ENCODE peak calls at places on chromosomes 6 and 20, in ten cellular contexts. J is endothelial cell of umbilical vein, G is body of pancreas, S is tibial nerve, A is IMR-90, K is A549, F is right lobe of liver, E is breast epithelium, C is prostate gland, P is vagina. I is an unnamed sample.

GRCh38 chr20:62606551-62607201 is 35.6 kb upstream of the SLCO4A1 start:
- DNase-seq in J (no peak), G (peak; percentile 57), S (peak; percentile 74), A (no peak), K (no peak), F (no peak), E (no peak), C (no peak), P (no peak), I (peak; percentile 28)

GRCh38 chr6:33425668-33426577 is 6.1 kb downstream of the SYNGAP1 start:
- DNase-seq in J (peak; percentile 85), G (peak; percentile 87), S (peak; percentile 65), A (peak; percentile 75), K (peak; percentile 90), F (peak; percentile 84), E (peak; percentile 86), C (peak; percentile 85), P (peak; percentile 94), I (peak; percentile 91)

GRCh38 chr6:7241709-7242645 is 71.0 kb downstream of the SSR1 start:
- DNase-seq in J (no peak), G (peak; percentile 85), S (no peak), A (peak; percentile 48), K (no peak), F (peak; percentile 87), E (no peak), C (no peak), P (no peak), I (peak; percentile 57)

GRCh38 chr20:61118429-61119224 is 133.4 kb upstream of the CDH4 start:
- DNase-seq in J (no peak), G (no peak), S (no peak), A (peak; percentile 85), K (peak; percentile 90), F (no peak), E (no peak), C (no peak), P (no peak), I (no peak)

GRCh38 chr6:79277109-79277508 is 42.6 kb upstream of the HMGN3 start:
- DNase-seq in J (peak; percentile 27), G (no peak), S (no peak), A (peak; percentile 1), K (no peak), F (no peak), E (no peak), C (no peak), P (no peak), I (no peak)

GRCh38 chr6:35065870-35066269 is 75.3 kb downstream of the TCP11 start:
- DNase-seq in J (no peak), G (peak; percentile 34), S (no peak), A (no peak), K (no peak), F (no peak), E (no peak), C (no peak), P (no peak), I (no peak)

GRCh38 chr6:35096129-35096852 is 44.8 kb downstream of the TCP11 start:
- DNase-seq in J (peak; percentile 84), G (no peak), S (no peak), A (peak; percentile 81), K (peak; percentile 32), F (no peak), E (no peak), C (no peak), P (no peak), I (no peak)

GRCh38 chr6:163356324-163356723 is 58.2 kb upstream of the QKI start:
- DNase-seq in J (peak; percentile 79), G (peak; percentile 65), S (peak; percentile 47), A (peak; percentile 71), K (no peak), F (no peak), E (no peak), C (no peak), P (no peak), I (no peak)

GRCh38 chr20:41261790-41262717 is 55.5 kb downstream of the ZHX3 start:
- DNase-seq in J (no peak), G (no peak), S (no peak), A (peak; percentile 29), K (no peak), F (no peak), E (no peak), C (no peak), P (no peak), I (no peak)

GRCh38 chr20:63238491-63239126 is 2.9 kb downstream of the BIRC7 start:
- DNase-seq in J (no peak), G (no peak), S (no peak), A (no peak), K (peak; percentile 56), F (no peak), E (no peak), C (no peak), P (no peak), I (no peak)

GRCh38 chr6:137044366-137045220 is at the start of gene IL20RA:
- DNase-seq in J (no peak), G (peak; percentile 48), S (no peak), A (no peak), K (no peak), F (peak; percentile 48), E (peak; percentile 67), C (peak; percentile 33), P (no peak), I (peak; percentile 35)

GRCh38 chr20:35463455-35464300 is 8.3 kb downstream of the CEP250 start:
- DNase-seq in J (peak; percentile 79), G (peak; percentile 73), S (no peak), A (peak; percentile 71), K (peak; percentile 74), F (no peak), E (no peak), C (peak; percentile 61), P (no peak), I (peak; percentile 57)

GRCh38 chr6:5162401-5162800 is 77.3 kb downstream of the PPP1R3G start:
- DNase-seq in J (no peak), G (no peak), S (no peak), A (no peak), K (no peak), F (no peak), E (no peak), C (no peak), P (no peak), I (no peak)

GRCh38 chr20:45518282-45518681 is 2.9 kb upstream of the SPINT3 start:
- DNase-seq in J (no peak), G (no peak), S (no peak), A (no peak), K (no peak), F (no peak), E (no peak), C (peak; percentile 56), P (peak; percentile 56), I (no peak)

GRCh38 chr6:42338573-42339218 is 113.0 kb downstream of the TRERF1 start:
- DNase-seq in J (peak; percentile 84), G (no peak), S (no peak), A (peak; percentile 99), K (peak; percentile 82), F (no peak), E (no peak), C (no peak), P (no peak), I (no peak)

GRCh38 chr6:158818580-158819212 is 472 bp downstream of the EZR start:
- DNase-seq in J (peak; percentile 57), G (peak; percentile 76), S (no peak), A (peak; percentile 65), K (peak; percentile 63), F (peak; percentile 76), E (peak; percentile 70), C (peak; percentile 45), P (peak; percentile 88), I (peak; percentile 73)

GRCh38 chr6:14450133-14451040 is 332.8 kb downstream of the CD83 start:
- DNase-seq in J (no peak), G (no peak), S (no peak), A (peak; percentile 21), K (no peak), F (no peak), E (no peak), C (no peak), P (no peak), I (no peak)

GRCh38 chr6:134007077-134007476 is 45.3 kb downstream of the SLC2A12 start:
- DNase-seq in J (no peak), G (peak; percentile 83), S (no peak), A (no peak), K (no peak), F (peak; percentile 59), E (peak; percentile 58), C (peak; percentile 71), P (no peak), I (peak; percentile 68)

GRCh38 chr20:11249239-11249638 is 575.4 kb upstream of the JAG1 start:
- DNase-seq in J (no peak), G (no peak), S (no peak), A (no peak), K (no peak), F (no peak), E (no peak), C (no peak), P (no peak), I (no peak)
- TF ChIP-seq CTCF in J (no peak), G (no peak), S (no peak), A (no peak), K (no peak), F (no peak), E (no peak), C (no peak), P (no peak), I (no peak)

GRCh38 chr20:51953731-51954340 is 151.5 kb upstream of the SALL4 start:
- DNase-seq in J (no peak), G (no peak), S (no peak), A (no peak), K (no peak), F (no peak), E (no peak), C (no peak), P (no peak), I (no peak)
- TF ChIP-seq POLR2A in J (no peak), G (no peak), S (no peak), A (no peak), K (no peak), F (no peak), E (no peak), C (no peak), P (no peak), I (no peak)

GRCh38 chr20:34112600-34113061 is 588 bp upstream of the EIF2S2 start:
- DNase-seq in J (peak; percentile 76), G (peak; percentile 30), S (no peak), A (peak; percentile 31), K (peak; percentile 44), F (peak; percentile 47), E (no peak), C (peak; percentile 22), P (peak; percentile 92), I (peak; percentile 36)
- H3K4me1 ChIP-seq in J (peaks cover 23% of the 10 kb centered on the region), G (peaks cover 32% of the 10 kb centered on the region), S (peaks cover 15% of the 10 kb centered on the region), A (peaks cover 6% of the 10 kb centered on the region), K (peaks cover 30% of the 10 kb centered on the region), F (peaks cover 24% of the 10 kb centered on the region), E (no peaks in the 10 kb centered on the region), C (no peaks in the 10 kb centered on the region), P (peaks cover 36% of the 10 kb centered on the region), I (peaks cover 8% of the 10 kb centered on the region)

DNA sequence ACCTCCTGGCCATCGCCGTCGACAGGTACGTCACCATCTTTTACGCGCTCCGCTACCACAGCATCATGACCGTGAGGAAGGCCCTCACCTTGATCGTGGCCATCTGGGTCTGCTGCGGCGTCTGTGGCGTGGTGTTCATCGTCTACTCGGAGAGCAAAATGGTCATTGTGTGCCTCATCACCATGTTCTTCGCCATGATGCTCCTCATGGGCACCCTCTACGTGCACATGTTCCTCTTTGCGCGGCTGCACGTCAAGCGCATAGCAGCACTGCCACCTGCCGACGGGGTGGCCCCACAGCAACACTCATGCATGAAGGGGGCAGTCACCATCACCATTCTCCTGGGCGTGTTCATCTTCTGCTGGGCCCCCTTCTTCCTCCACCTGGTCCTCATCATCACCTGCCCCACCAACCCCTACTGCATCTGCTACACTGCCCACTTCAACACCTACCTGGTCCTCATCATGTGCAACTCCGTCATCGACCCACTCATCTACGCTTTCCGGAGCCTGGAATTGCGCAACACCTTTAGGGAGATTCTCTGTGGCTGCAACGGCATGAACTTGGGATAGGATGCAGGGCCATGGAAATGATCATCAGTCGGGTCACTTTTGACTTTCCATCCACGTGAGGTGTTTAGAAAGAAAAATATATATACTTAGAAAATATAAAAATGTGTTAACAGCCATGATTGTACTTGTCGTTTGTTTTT is 868 bp downstream of the MC3R start:
- DNase-seq in J (no peak), G (peak; percentile 9), S (no peak), A (no peak), K (peak; percentile 37), F (no peak), E (no peak), C (peak; percentile 12), P (no peak), I (peak; percentile 30)
- TF ChIP-seq CTCF in J (peak; percentile 30), G (peak; percentile 29), S (peak; percentile 22), A (peak; percentile 21), K (peak; percentile 23), F (peak; percentile 20), E (no peak), C (peak; percentile 18), P (peak; percentile 18), I (peak; percentile 48)

I was measured in transverse colon.